ENCODE peak calls at places on chromosomes 12 and 14, in eight cellular contexts. K is HFF-Myc; J is dorsolateral prefrontal cortex; R is CD8-positive, alpha-beta T cell; Z is B cell; M is tibial artery; L is fibroblast of mammary gland; S is fibroblast of lung. V is an unnamed sample.

GRCh38 chr12:124595444-124595843 is 28.0 kb upstream of the NCOR2 start:
- DNase-seq in S (no peak), R (no peak), M (no peak), K (no peak), L (no peak), Z (no peak), J (no peak), V (no peak)

GRCh38 chr14:23573384-23573783 is 5.2 kb downstream of the JPH4 start:
- DNase-seq in R (no peak), S (no peak), K (no peak), L (no peak), Z (no peak), M (no peak), J (no peak), V (no peak)

GRCh38 chr12:110281549-110282342 is 699 bp downstream of the ATP2A2 start:
- DNase-seq in L (peak; percentile 65), S (peak; percentile 59), M (peak; percentile 40), K (no peak), R (peak; percentile 27), J (peak; percentile 24), Z (peak; percentile 60), V (peak; percentile 72)

GRCh38 chr12:111248221-111248620 is 120.7 kb downstream of the PHETA1 start:
- DNase-seq in K (no peak), Z (no peak), J (no peak), S (peak; percentile 4), R (no peak), L (peak; percentile 13), M (no peak), V (no peak)

GRCh38 chr12:73902270-73902669 is 635.4 kb upstream of the ATXN7L3B start:
- DNase-seq in M (no peak), J (no peak), Z (no peak), S (no peak), R (no peak), K (no peak), L (no peak), V (no peak)

GRCh38 chr14:59664741-59665140 is 88.1 kb upstream of the CCDC175 start:
- DNase-seq in L (peak; percentile 41), Z (no peak), R (no peak), J (no peak), M (no peak), S (peak; percentile 2), K (peak; percentile 2), V (no peak)

GRCh38 chr12:11797317-11797913 is 147.9 kb downstream of the ETV6 start:
- DNase-seq in Z (no peak), M (no peak), S (peak; percentile 99), K (peak; percentile 6), L (peak; percentile 15), R (no peak), J (no peak), V (no peak)

GRCh38 chr12:114241973-114242434 is 163.9 kb downstream of the TBX5 start:
- DNase-seq in S (no peak), M (no peak), J (no peak), K (no peak), Z (no peak), R (no peak), L (no peak), V (no peak)

GRCh38 chr14:100594625-100594951 is 7.4 kb upstream of the BEGAIN start:
- DNase-seq in K (no peak), L (no peak), J (peak; percentile 7), M (no peak), Z (no peak), R (no peak), S (no peak), V (no peak)

GRCh38 chr12:80818878-80819277 is 102.2 kb downstream of the MYF5 start:
- DNase-seq in K (no peak), Z (no peak), M (no peak), J (no peak), L (no peak), R (no peak), S (no peak), V (no peak)

GRCh38 chr14:79417961-79418360 is 793.3 kb downstream of the DIO2 start:
- DNase-seq in K (no peak), L (peak; percentile 35), M (no peak), J (no peak), Z (no peak), S (peak; percentile 45), R (no peak), V (no peak)

GRCh38 chr14:92039073-92039719 is 663 bp downstream of the TRIP11 start:
- DNase-seq in Z (no peak), S (peak; percentile 88), R (no peak), J (no peak), M (peak; percentile 30), L (peak; percentile 63), K (peak; percentile 36), V (peak; percentile 40)

DNA sequence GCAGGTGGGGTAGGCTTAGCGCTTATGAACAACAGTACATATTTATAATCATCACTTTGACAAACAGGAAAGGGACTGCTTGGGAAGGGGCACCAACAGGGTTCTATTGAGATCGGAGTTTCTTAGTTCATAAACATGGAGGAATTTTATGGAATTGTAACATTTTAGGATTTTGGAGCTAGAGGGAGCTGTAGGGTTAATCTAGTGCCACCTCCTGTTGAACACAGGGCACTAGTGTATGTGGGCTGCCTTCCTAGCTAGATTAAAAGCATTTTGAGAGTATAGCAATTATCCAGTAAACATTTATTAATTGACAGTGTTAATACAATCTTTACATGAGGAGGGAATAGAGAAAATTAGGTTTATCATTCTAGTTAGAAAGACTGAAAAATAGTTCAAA is 23.1 kb upstream of the TBC1D30 start:
- DNase-seq in K (no peak), J (no peak), R (no peak), M (no peak), S (no peak), L (peak; percentile 13), Z (no peak), V (no peak)
- TF ChIP-seq CTCF in K (peak; percentile 43), J (peak; percentile 28), R (no peak), M (no peak), S (peak; percentile 55), L (peak; percentile 45), Z (no peak), V (peak; percentile 24)

DNA sequence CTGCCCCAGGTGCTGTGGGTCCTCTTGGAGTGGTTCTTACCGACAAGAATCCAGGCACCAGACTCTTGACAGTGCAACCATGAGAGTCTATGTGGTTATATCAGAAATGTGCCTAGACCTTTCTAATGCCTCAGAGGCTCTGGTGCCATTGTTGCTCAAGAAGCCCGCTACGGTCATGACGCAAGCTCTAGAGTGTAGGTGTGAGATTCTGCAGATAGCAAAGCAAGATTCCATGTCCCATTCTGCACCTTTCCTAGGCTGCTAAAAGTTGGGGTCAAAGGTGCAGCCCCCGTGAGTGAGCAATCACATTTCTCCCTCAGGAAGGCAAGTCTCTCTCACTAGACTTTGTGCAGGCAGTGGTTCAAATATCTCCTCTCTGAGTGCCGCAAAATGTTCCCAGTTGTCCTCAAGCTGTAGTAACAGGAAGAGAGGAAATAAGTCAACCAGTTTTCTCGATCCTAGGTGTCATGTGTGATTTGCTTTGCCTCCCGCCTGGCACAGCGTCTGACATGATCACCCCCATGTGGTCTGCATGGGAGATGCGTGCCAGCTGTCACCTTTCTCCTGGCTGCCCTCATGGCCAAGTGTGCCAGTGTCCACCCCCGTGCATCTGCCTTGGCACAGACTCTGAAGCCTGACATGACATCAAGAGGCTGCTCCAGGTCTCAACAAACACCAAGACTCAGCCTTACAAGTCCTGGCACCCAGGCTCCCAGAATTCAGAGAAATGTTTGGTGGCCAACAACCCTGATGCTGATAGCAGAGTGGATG is 122.5 kb upstream of the COCH start:
- DNase-seq in J (no peak), K (no peak), L (no peak), R (no peak), S (no peak), M (no peak), Z (no peak), V (no peak)
- TF ChIP-seq CTCF in J (no peak), K (no peak), L (no peak), R (no peak), S (no peak), M (no peak), Z (no peak), V (no peak)

GRCh38 chr12:112536367-112536730 is 117.6 kb downstream of the PTPN11 start:
- DNase-seq in L (no peak), J (no peak), S (no peak), R (no peak), K (no peak), Z (no peak), M (no peak), V (no peak)

GRCh38 chr12:112540021-112540420 is 121.3 kb downstream of the PTPN11 start:
- DNase-seq in L (no peak), M (no peak), Z (no peak), R (no peak), K (no peak), S (no peak), J (no peak), V (no peak)

GRCh38 chr12:112537710-112538396 is 119.1 kb downstream of the PTPN11 start:
- DNase-seq in K (peak; percentile 30), R (no peak), Z (no peak), M (no peak), S (peak; percentile 37), L (no peak), J (no peak), V (no peak)

GRCh38 chr12:112538740-112539139 is 120.0 kb downstream of the PTPN11 start:
- DNase-seq in L (no peak), M (no peak), R (no peak), Z (no peak), J (no peak), S (no peak), K (no peak), V (no peak)

DNA sequence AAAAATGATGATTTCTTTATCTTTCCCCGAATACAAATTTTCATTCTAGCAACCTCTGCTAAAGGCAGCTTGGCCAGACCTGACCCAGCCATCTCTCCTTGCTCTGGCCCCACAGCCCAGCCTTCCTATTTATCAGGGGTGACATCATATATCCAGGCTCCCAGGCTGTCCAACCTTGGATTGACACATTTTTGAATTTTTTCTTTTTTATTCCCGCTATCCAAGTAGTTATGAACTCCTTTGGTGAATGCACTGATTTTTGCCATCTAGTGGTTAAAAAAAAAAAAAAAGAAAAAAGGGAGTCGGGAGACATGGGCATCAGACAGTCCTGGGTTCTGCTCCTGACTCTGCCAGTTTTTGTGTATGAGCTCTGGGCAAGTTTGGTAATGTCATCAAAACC is 120.5 kb downstream of the PTPN11 start:
- DNase-seq in M (no peak), S (no peak), J (no peak), K (no peak), R (no peak), Z (no peak), L (no peak), V (no peak)
- TF ChIP-seq CTCF in M (no peak), S (no peak), J (peak; percentile 19), K (no peak), R (no peak), Z (no peak), L (peak; percentile 2), V (no peak)

DNA sequence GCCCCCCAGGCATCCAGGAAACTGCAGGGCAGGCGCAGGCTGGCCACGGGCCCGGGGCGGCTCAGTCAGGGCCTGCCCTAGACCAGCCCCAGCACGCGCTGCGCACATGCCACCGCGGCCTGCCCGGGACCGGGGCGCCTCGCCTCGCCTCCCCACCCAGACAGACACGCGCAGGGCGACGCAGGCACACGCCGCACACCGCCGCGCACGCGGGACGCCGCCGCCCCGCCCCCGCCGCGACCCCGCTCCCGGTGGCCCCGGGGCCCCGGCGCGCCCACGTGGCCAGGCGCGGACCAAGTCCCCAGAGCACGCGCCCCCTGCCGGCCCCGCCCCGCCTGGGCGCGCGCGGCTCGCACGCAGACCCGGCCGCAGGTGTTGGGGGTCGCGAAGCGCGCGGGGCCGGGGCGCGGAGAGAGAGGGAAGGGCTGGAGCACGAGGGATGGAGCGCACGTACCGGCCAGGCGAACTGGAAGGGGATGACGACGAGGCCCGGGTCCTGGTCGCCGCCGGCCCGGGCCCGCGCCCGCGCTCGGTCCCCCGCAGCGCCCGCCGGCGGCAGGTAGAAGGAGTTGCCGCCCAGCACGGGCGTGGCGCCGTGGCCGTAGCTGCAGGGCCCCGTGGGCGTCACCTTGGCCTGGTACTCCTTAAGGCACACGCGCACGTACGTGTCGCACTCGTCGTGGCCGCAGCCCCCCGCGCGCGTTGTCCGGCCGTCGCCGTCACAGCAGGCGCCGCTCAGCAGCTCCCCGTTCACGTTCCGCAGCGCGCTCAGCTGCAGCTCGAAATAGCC is 1.1 kb downstream of the JAG2 start:
- DNase-seq in R (no peak), S (no peak), J (no peak), K (no peak), M (no peak), Z (no peak), L (no peak), V (no peak)
- TF ChIP-seq CTCF in R (no peak), S (no peak), J (no peak), K (no peak), M (no peak), Z (peak; percentile 42), L (no peak), V (no peak)